ENCODE peak calls at places on chromosome 10, in ten cellular contexts. J, Y, K, Z, C, G, P, T, I and U are unnamed samples.
A peak's percentile ranks its signal among the peaks of the same experiment; 100 is the strongest.

GRCh38 chr10:117503170-117503885 is 39.2 kb upstream of the EMX2 start:
- DNase-seq in J (no peak), Y (no peak), K (no peak), Z (peak; percentile 40), C (peak; percentile 21), G (no peak), P (no peak), T (no peak), I (no peak), U (no peak)

GRCh38 chr10:118587881-118588651 is 7.4 kb downstream of the PRLHR start:
- DNase-seq in J (no peak), Y (no peak), K (no peak), Z (no peak), C (no peak), G (no peak), P (no peak), T (no peak), I (no peak), U (no peak)

GRCh38 chr10:72088879-72089585 is 681 bp upstream of the SPOCK2 start:
- DNase-seq in J (peak; percentile 66), Y (no peak), K (peak; percentile 61), Z (peak; percentile 49), C (no peak), G (no peak), P (no peak), T (no peak), I (no peak), U (no peak)

GRCh38 chr10:125983161-125983560 is 86.8 kb downstream of the FANK1 start:
- DNase-seq in J (no peak), Y (no peak), K (no peak), Z (no peak), C (no peak), G (no peak), P (no peak), T (no peak), I (no peak), U (no peak)

GRCh38 chr10:121694966-121695340 is 96.7 kb upstream of the FGFR2 start:
- DNase-seq in J (no peak), Y (no peak), K (no peak), Z (no peak), C (no peak), G (no peak), P (no peak), T (no peak), I (no peak), U (no peak)

GRCh38 chr10:101894742-101895141 is 51.1 kb upstream of the KCNIP2 start:
- DNase-seq in J (no peak), Y (no peak), K (no peak), Z (no peak), C (no peak), G (peak; percentile 20), P (no peak), T (no peak), I (no peak), U (no peak)

GRCh38 chr10:96334888-96335526 is 23.8 kb downstream of the OPALIN start:
- DNase-seq in J (peak; percentile 46), Y (no peak), K (no peak), Z (peak; percentile 56), C (no peak), G (no peak), P (no peak), T (no peak), I (no peak), U (no peak)

GRCh38 chr10:30357075-30357801 is 8.2 kb upstream of the MTPAP start:
- DNase-seq in J (no peak), Y (no peak), K (no peak), Z (no peak), C (no peak), G (no peak), P (no peak), T (no peak), I (no peak), U (no peak)

GRCh38 chr10:67665491-67665890 is 30.5 kb downstream of the CTNNA3 start:
- DNase-seq in J (no peak), Y (no peak), K (peak; percentile 21), Z (peak; percentile 2), C (no peak), G (peak; percentile 43), P (no peak), T (no peak), I (no peak), U (no peak)

GRCh38 chr10:37701781-37702493 is 155.5 kb downstream of the ZNF248 start:
- DNase-seq in J (no peak), Y (no peak), K (no peak), Z (no peak), C (peak; percentile 52), G (no peak), P (no peak), T (no peak), I (no peak), U (peak; percentile 21)

GRCh38 chr10:42691361-42692120 is 53.2 kb upstream of the ZNF33B start:
- DNase-seq in J (no peak), Y (no peak), K (no peak), Z (no peak), C (no peak), G (no peak), P (no peak), T (no peak), I (no peak), U (no peak)

GRCh38 chr10:97921581-97922377 is 72.1 kb downstream of the GOLGA7B start:
- DNase-seq in J (no peak), Y (peak; percentile 45), K (no peak), Z (peak; percentile 5), C (peak; percentile 27), G (peak; percentile 66), P (no peak), T (peak; percentile 71), I (no peak), U (no peak)

GRCh38 chr10:13037832-13038231 is 36.3 kb upstream of the CCDC3 start:
- DNase-seq in J (no peak), Y (no peak), K (no peak), Z (no peak), C (no peak), G (no peak), P (no peak), T (no peak), I (no peak), U (no peak)

GRCh38 chr10:119282446-119282845 is 75.1 kb downstream of the GRK5 start:
- DNase-seq in J (no peak), Y (no peak), K (no peak), Z (no peak), C (no peak), G (no peak), P (no peak), T (no peak), I (no peak), U (no peak)

GRCh38 chr10:15485684-15486316 is 114.7 kb upstream of the FAM171A1 start:
- DNase-seq in J (no peak), Y (no peak), K (no peak), Z (peak; percentile 94), C (no peak), G (no peak), P (no peak), T (no peak), I (no peak), U (no peak)

GRCh38 chr10:43135064-43135463 is 3.2 kb upstream of the CSGALNACT2 start:
- DNase-seq in J (no peak), Y (no peak), K (no peak), Z (no peak), C (no peak), G (no peak), P (no peak), T (no peak), I (no peak), U (no peak)

GRCh38 chr10:61225939-61226338 is 227.2 kb downstream of the TMEM26 start:
- DNase-seq in J (no peak), Y (no peak), K (no peak), Z (no peak), C (no peak), G (no peak), P (no peak), T (no peak), I (no peak), U (no peak)

GRCh38 chr10:113991091-113991860 is 52.4 kb upstream of the ADRB1 start:
- DNase-seq in J (no peak), Y (no peak), K (no peak), Z (no peak), C (no peak), G (no peak), P (no peak), T (no peak), I (no peak), U (no peak)

GRCh38 chr10:5813091-5813340 is 218 bp downstream of the GDI2 start:
- DNase-seq in J (no peak), Y (no peak), K (no peak), Z (no peak), C (no peak), G (no peak), P (no peak), T (no peak), I (no peak), U (no peak)
- TF ChIP-seq CTCF in J (no peak), Y (no peak), K (no peak), Z (no peak), C (no peak), G (no peak), P (no peak), T (no peak), I (no peak), U (no peak)

GRCh38 chr10:35025916-35026315 is 64.2 kb downstream of the CUL2 start:
- DNase-seq in J (no peak), Y (no peak), K (no peak), Z (peak; percentile 43), C (no peak), G (no peak), P (no peak), T (no peak), I (no peak), U (no peak)

DNA sequence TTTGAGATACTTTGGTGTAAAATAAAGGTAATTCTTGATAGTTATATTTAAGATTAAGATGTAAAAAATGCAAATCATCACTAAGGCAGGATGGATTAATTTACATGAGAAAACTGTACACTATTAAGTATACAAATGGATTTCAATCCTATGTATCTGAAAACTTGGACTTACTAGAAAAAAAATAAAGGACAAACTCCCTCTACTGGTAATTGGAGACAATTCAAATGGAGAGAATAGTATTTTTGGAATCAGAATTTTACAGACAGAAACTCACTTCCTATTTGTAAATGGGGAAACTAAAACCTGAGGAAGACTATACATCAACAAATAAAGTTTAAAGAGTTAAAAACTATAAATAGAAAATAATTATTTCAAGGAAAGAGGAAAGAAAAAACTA is 62.6 kb downstream of the CUL2 start:
- DNase-seq in J (no peak), Y (no peak), K (no peak), Z (peak; percentile 45), C (no peak), G (no peak), P (no peak), T (no peak), I (no peak), U (no peak)
- TF ChIP-seq CTCF in J (peak; percentile 44), Y (no peak), K (peak; percentile 31), Z (peak; percentile 45), C (peak; percentile 40), G (peak; percentile 56), P (peak; percentile 77), T (no peak), I (peak; percentile 63), U (peak; percentile 76)

GRCh38 chr10:123245264-123245663 is 91.1 kb downstream of the BUB3 start:
- DNase-seq in J (no peak), Y (no peak), K (no peak), Z (no peak), C (no peak), G (no peak), P (no peak), T (no peak), I (no peak), U (no peak)
- TF ChIP-seq CTCF in J (no peak), Y (no peak), K (no peak), Z (no peak), C (no peak), G (no peak), P (peak; percentile 47), T (no peak), I (peak; percentile 41), U (no peak)

GRCh38 chr10:77667426-77668324 is 30.1 kb upstream of the KCNMA1 start:
- DNase-seq in J (no peak), Y (no peak), K (no peak), Z (no peak), C (no peak), G (no peak), P (no peak), T (no peak), I (no peak), U (no peak)
- TF ChIP-seq CTCF in J (no peak), Y (no peak), K (no peak), Z (no peak), C (no peak), G (no peak), P (no peak), T (no peak), I (no peak), U (no peak)